ENCODE peak calls at places on chromosomes 4 and X, in four cellular contexts. R is GM12878, W is GM12891, U is K562. E is an unnamed sample.

GRCh38 chr4:139200506-139200905 is 23.5 kb upstream of the ELF2 start:
- DNase-seq in U (no peak), R (no peak), W (no peak), E (no peak)

GRCh38 chr4:54976682-54977081 is 148.7 kb downstream of the KDR start:
- DNase-seq in U (no peak), W (no peak), R (no peak), E (no peak)

GRCh38 chr4:153467154-153467896 is 1.2 kb downstream of the TMEM131L start:
- DNase-seq in W (peak; percentile 68), R (peak; percentile 88), U (peak; percentile 66), E (peak; percentile 47)

GRCh38 chr4:165398570-165398969 is 19.8 kb downstream of the CPE start:
- DNase-seq in U (peak; percentile 11), W (no peak), R (no peak), E (no peak)

GRCh38 chr4:89518259-89518658 is 210.7 kb upstream of the GPRIN3 start:
- DNase-seq in W (no peak), R (no peak), U (no peak), E (no peak)

GRCh38 chr4:99324361-99324760 is 3.2 kb upstream of the ADH1B start:
- DNase-seq in R (no peak), W (no peak), U (no peak), E (no peak)

GRCh38 chr4:141220655-141221605 is at the start of gene ZNF330:
- DNase-seq in W (peak; percentile 54), U (peak; percentile 94), R (peak; percentile 53), E (peak; percentile 73)

GRCh38 chr4:3533421-3533820 is 1.2 kb upstream of the LRPAP1 start:
- DNase-seq in R (no peak), W (no peak), U (no peak), E (no peak)

GRCh38 chrX:25721564-25721963 is 416.6 kb upstream of the MAGEB18 start:
- DNase-seq in U (no peak), R (no peak), W (no peak), E (no peak)

GRCh38 chrX:53309837-53310236 is 28.5 kb upstream of the IQSEC2 start:
- DNase-seq in R (no peak), W (no peak), U (no peak), E (no peak)

GRCh38 chr4:111792592-111792991 is 352.7 kb upstream of the FAM241A start:
- DNase-seq in R (no peak), W (no peak), U (no peak), E (no peak)

GRCh38 chrX:111761578-111762135 is 80.7 kb downstream of the ALG13 start:
- DNase-seq in U (no peak), W (no peak), R (no peak), E (no peak)

GRCh38 chr4:123638834-123639233 is 242.2 kb downstream of the SPRY1 start:
- DNase-seq in U (no peak), R (no peak), W (no peak), E (no peak)

GRCh38 chr4:111066887-111067286 is 444.0 kb upstream of the PITX2 start:
- DNase-seq in W (no peak), R (no peak), U (no peak), E (no peak)

GRCh38 chrX:133364201-133364600 is 51.1 kb downstream of the GPC4 start:
- DNase-seq in R (no peak), U (no peak), W (no peak), E (no peak)

GRCh38 chr4:75584067-75584466 is 28.2 kb downstream of the ODAPH start:
- DNase-seq in R (no peak), U (no peak), W (no peak), E (no peak)

GRCh38 chrX:44440006-44440405 is 96.5 kb upstream of the EFHC2 start:
- DNase-seq in U (no peak), R (no peak), W (no peak), E (no peak)

GRCh38 chrX:127030011-127030738 is 210.6 kb downstream of the PRR32 start:
- DNase-seq in W (no peak), U (no peak), R (no peak), E (no peak)

GRCh38 chr4:174292473-174292872 is 8.8 kb downstream of the CEP44 start:
- DNase-seq in U (no peak), R (no peak), W (no peak), E (no peak)

GRCh38 chr4:139453041-139453370 is 915 bp upstream of the RAB33B start:
- DNase-seq in U (no peak), R (peak; percentile 59), W (peak; percentile 50), E (peak; percentile 83)

GRCh38 chrX:14398725-14399124 is 130.6 kb upstream of the GLRA2 start:
- DNase-seq in U (no peak), R (no peak), W (no peak), E (no peak)

GRCh38 chrX:147763131-147763530 is 148.6 kb upstream of the FMR1 start:
- DNase-seq in R (no peak), U (no peak), W (no peak), E (no peak)

GRCh38 chr4:11719879-11720278 is 291.2 kb upstream of the HS3ST1 start:
- DNase-seq in U (no peak), W (no peak), R (no peak), E (no peak)

GRCh38 chr4:182306792-182307507 is 63.7 kb downstream of the TENM3 start:
- DNase-seq in U (no peak), W (no peak), R (no peak), E (no peak)

GRCh38 chr4:75542824-75543223 is 13.0 kb upstream of the ODAPH start:
- DNase-seq in U (no peak), W (no peak), R (no peak), E (no peak)

GRCh38 chr4:122814426-122814825 is 12.2 kb upstream of the FGF2 start:
- DNase-seq in R (peak; percentile 11), W (no peak), U (no peak), E (no peak)

GRCh38 chrX:11100281-11101035 is 10.7 kb upstream of the HCCS start:
- DNase-seq in W (no peak), U (peak; percentile 12), R (no peak), E (no peak)

GRCh38 chr4:10296730-10297129 is 160.5 kb downstream of the ZNF518B start:
- DNase-seq in R (no peak), W (no peak), U (no peak), E (no peak)

GRCh38 chr4:2799971-2800690 is 7.2 kb downstream of the SH3BP2 start:
- DNase-seq in W (no peak), R (no peak), U (no peak), E (peak; percentile 17)

GRCh38 chr4:22884157-22884556 is 191.4 kb downstream of the GBA3 start:
- DNase-seq in W (no peak), R (no peak), U (no peak), E (no peak)

GRCh38 chrX:154840856-154841255 is 6.4 kb upstream of the SMIM9 start:
- DNase-seq in U (peak; percentile 63), R (no peak), W (no peak), E (peak; percentile 12)

GRCh38 chr4:169133932-169134331 is 123.9 kb upstream of the CBR4 start:
- DNase-seq in W (no peak), R (no peak), U (no peak), E (no peak)

GRCh38 chrX:45036161-45036560 is 163.2 kb downstream of the KDM6A start:
- DNase-seq in U (no peak), W (no peak), R (no peak), E (no peak)

GRCh38 chrX:34559325-34559724 is 97.8 kb downstream of the TMEM47 start:
- DNase-seq in W (no peak), U (no peak), R (no peak), E (no peak)

GRCh38 chr4:177554966-177555574 is 112.8 kb upstream of the AGA start:
- DNase-seq in W (peak; percentile 12), R (no peak), U (peak; percentile 18), E (peak; percentile 2)

GRCh38 chr4:164423819-164424218 is 330.1 kb upstream of the SMIM31 start:
- DNase-seq in U (no peak), R (no peak), W (no peak), E (no peak)

GRCh38 chr4:7358100-7358735 is 76.5 kb downstream of the PSAPL1 start:
- DNase-seq in R (no peak), W (no peak), U (no peak), E (no peak)
- TF ChIP-seq SPI1 in R (no peak), W (no peak), U (no peak), E (no peak)

GRCh38 chr4:48970471-48970921 is 15.6 kb upstream of the CWH43 start:
- DNase-seq in U (no peak), W (no peak), R (no peak), E (no peak)

GRCh38 chr4:48963042-48963679 is 22.9 kb upstream of the CWH43 start:
- DNase-seq in W (no peak), R (peak; percentile 21), U (peak; percentile 77), E (peak; percentile 81)

GRCh38 chr4:48967101-48967500 is 19.0 kb upstream of the CWH43 start:
- DNase-seq in U (no peak), R (no peak), W (no peak), E (no peak)

GRCh38 chr4:48968814-48969213 is 17.3 kb upstream of the CWH43 start:
- DNase-seq in R (no peak), U (no peak), W (no peak), E (no peak)

DNA sequence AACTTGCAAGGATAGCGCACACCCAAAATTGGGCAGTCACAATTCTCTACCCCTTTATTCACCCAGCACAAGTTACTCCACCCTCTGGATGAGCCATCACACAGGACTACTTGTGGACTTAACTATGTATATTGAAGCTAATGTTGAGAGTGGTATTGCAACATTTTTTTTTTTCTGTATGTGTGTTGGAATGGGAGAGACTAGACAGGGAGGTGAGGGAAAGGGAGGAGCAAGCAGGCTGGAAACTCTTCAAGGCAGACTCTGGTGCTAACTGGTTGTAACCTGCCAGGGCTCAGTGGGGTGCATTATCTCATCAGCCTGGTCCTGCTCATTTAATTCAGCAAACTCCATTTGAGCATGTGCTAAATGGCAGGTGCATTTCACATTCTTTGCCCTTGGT is 18.4 kb upstream of the CWH43 start:
- DNase-seq in U (no peak), W (no peak), R (no peak), E (no peak)
- TF ChIP-seq SPI1 in U (no peak), W (no peak), R (no peak), E (no peak)

GRCh38 chr4:185713731-185714130 is 98.3 kb downstream of the SORBS2 start:
- DNase-seq in R (no peak), W (no peak), U (no peak), E (no peak)

GRCh38 chr4:185713272-185713671 is 98.7 kb downstream of the SORBS2 start:
- DNase-seq in U (no peak), W (no peak), R (no peak), E (no peak)

GRCh38 chr4:185718578-185719492 is 93.2 kb downstream of the SORBS2 start:
- DNase-seq in R (no peak), W (no peak), U (no peak), E (no peak)

GRCh38 chr4:185717018-185717726 is 94.8 kb downstream of the SORBS2 start:
- DNase-seq in U (no peak), W (no peak), R (no peak), E (no peak)

GRCh38 chr4:185716008-185716976 is 95.7 kb downstream of the SORBS2 start:
- DNase-seq in U (no peak), W (no peak), R (no peak), E (no peak)
- TF ChIP-seq SPI1 in U (no peak), W (no peak), R (no peak), E (no peak)

GRCh38 chrX:106950381-106950780 is 30.2 kb downstream of the CLDN2 start:
- DNase-seq in U (no peak), R (no peak), W (no peak), E (no peak)

GRCh38 chrX:106951230-106951629 is 31.0 kb downstream of the CLDN2 start:
- DNase-seq in R (no peak), W (no peak), U (no peak), E (no peak)

GRCh38 chrX:106946449-106946848 is 26.2 kb downstream of the CLDN2 start:
- DNase-seq in U (no peak), R (no peak), W (no peak), E (no peak)

GRCh38 chrX:106949366-106949765 is 29.2 kb downstream of the CLDN2 start:
- DNase-seq in R (no peak), U (no peak), W (no peak), E (no peak)

GRCh38 chrX:106948641-106949040 is 28.4 kb downstream of the CLDN2 start:
- DNase-seq in W (no peak), R (no peak), U (no peak), E (no peak)
- TF ChIP-seq SPI1 in W (no peak), R (no peak), U (no peak), E (no peak)

E was measured in HL-60.